ENCODE peak calls at places on chromosomes 12 and 14, in eight cellular contexts. D, N, C, O, H, T, Q and K are unnamed samples.

GRCh38 chr12:129966086-129966640 is 62.3 kb upstream of the TMEM132D start:
- DNase-seq in D (no peak), Q (peak), C (no peak), T (no peak), O (no peak), N (no peak), H (no peak), K (no peak)

GRCh38 chr14:87084908-87085307 is 908.1 kb downstream of the GALC start:
- DNase-seq in Q (no peak), D (no peak), O (no peak), N (no peak), H (no peak), C (no peak), T (no peak), K (no peak)

GRCh38 chr12:118164798-118165486 is 29.0 kb downstream of the PEBP1 start:
- DNase-seq in O (no peak), T (peak), N (no peak), D (no peak), H (peak), Q (no peak), C (peak), K (peak)

GRCh38 chr12:54526800-54527630 is 22.4 kb upstream of the PDE1B start:
- DNase-seq in D (peak), C (peak), O (peak), H (peak), Q (peak), N (no peak), T (peak), K (peak)

GRCh38 chr14:93369393-93370266 is 22.6 kb downstream of the COX8C start:
- DNase-seq in D (no peak), T (no peak), C (no peak), O (no peak), N (peak), H (no peak), Q (no peak), K (no peak)

GRCh38 chr12:14473707-14474287 is 93.9 kb downstream of the PLBD1 start:
- DNase-seq in O (no peak), H (peak), C (no peak), D (no peak), N (no peak), Q (no peak), T (peak), K (no peak)

GRCh38 chr12:47547077-47547476 is 158.8 kb downstream of the RPAP3 start:
- DNase-seq in T (no peak), N (no peak), Q (no peak), C (no peak), D (no peak), H (peak), O (no peak), K (peak)

GRCh38 chr14:73290279-73290678 is 53.0 kb downstream of the PAPLN start:
- DNase-seq in Q (no peak), D (no peak), N (no peak), O (no peak), H (peak), T (no peak), C (no peak), K (no peak)

GRCh38 chr14:105315211-105315721 is 718 bp downstream of the PACS2 start:
- DNase-seq in O (peak), H (no peak), T (peak), C (peak), N (peak), Q (no peak), D (no peak), K (no peak)

GRCh38 chr12:124906606-124907261 is 7.7 kb downstream of the UBC start:
- DNase-seq in O (peak), Q (no peak), T (peak), H (peak), N (peak), D (peak), C (peak), K (no peak)

GRCh38 chr14:68060198-68060597 is 240.6 kb downstream of the RAD51B start:
- DNase-seq in O (no peak), D (no peak), N (no peak), H (no peak), T (no peak), Q (no peak), C (no peak), K (no peak)

GRCh38 chr12:58310828-58311273 is 369.5 kb downstream of the ATP23 start:
- DNase-seq in D (no peak), C (peak), T (peak), H (peak), Q (no peak), N (no peak), O (no peak), K (peak)

GRCh38 chr14:74902941-74903705 is 19.9 kb downstream of the RPS6KL1 start:
- DNase-seq in T (no peak), D (no peak), O (no peak), C (no peak), Q (no peak), N (no peak), H (no peak), K (no peak)

GRCh38 chr14:69667938-69668336 is 56.5 kb downstream of the SUSD6 start:
- DNase-seq in D (no peak), O (no peak), H (no peak), N (peak), T (no peak), Q (no peak), C (no peak), K (no peak)

GRCh38 chr14:69685217-69685616 is 73.8 kb downstream of the SUSD6 start:
- DNase-seq in T (no peak), N (no peak), D (no peak), H (peak), C (no peak), Q (no peak), O (no peak), K (no peak)

GRCh38 chr14:23604675-23605170 is 26.1 kb upstream of the JPH4 start:
- DNase-seq in D (no peak), H (no peak), N (no peak), O (no peak), C (no peak), T (no peak), Q (no peak), K (no peak)

GRCh38 chr12:119456824-119457223 is 122.3 kb downstream of the CCDC60 start:
- DNase-seq in D (no peak), T (no peak), C (no peak), O (no peak), Q (no peak), N (no peak), H (no peak), K (no peak)

GRCh38 chr12:94603434-94604068 is 46.8 kb downstream of the TMCC3 start:
- DNase-seq in H (no peak), C (peak), N (peak), T (peak), D (no peak), O (peak), Q (no peak), K (no peak)

GRCh38 chr12:54134395-54134794 is 54.4 kb downstream of the SMUG1 start:
- DNase-seq in O (no peak), Q (no peak), T (no peak), H (no peak), D (no peak), N (no peak), C (no peak), K (no peak)

GRCh38 chr12:13223941-13224340 is 27.4 kb downstream of the EMP1 start:
- DNase-seq in Q (no peak), C (no peak), T (no peak), D (no peak), H (peak), N (no peak), O (no peak), K (no peak)

GRCh38 chr12:13229504-13229903 is 33.0 kb downstream of the EMP1 start:
- DNase-seq in H (no peak), T (no peak), C (no peak), D (no peak), Q (no peak), N (no peak), O (no peak), K (no peak)

GRCh38 chr12:13227191-13227590 is 30.7 kb downstream of the EMP1 start:
- DNase-seq in H (no peak), O (no peak), T (no peak), Q (no peak), D (no peak), N (no peak), C (no peak), K (no peak)

GRCh38 chr12:13230500-13230899 is 34.0 kb downstream of the EMP1 start:
- DNase-seq in H (no peak), D (peak), C (no peak), Q (no peak), N (no peak), O (no peak), T (no peak), K (no peak)

DNA sequence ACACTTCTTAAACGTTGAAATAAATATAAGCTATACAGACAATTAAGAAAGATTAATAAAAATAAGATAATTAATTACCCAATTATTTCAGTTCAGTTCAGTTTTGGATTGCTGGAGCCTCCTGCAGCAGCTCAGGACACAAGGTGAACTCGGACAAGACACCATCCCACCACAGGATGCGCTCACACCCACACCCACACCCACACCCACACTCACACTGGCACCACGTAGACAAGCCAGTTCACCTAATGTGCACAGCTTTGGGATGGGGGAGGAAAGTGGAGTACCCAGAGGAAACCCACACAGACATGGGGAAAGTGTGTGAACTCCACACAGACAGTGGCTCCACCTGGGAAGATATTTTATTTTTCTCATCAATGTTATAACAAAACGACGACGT is 32.1 kb downstream of the EMP1 start:
- DNase-seq in D (no peak), Q (no peak), N (no peak), C (no peak), H (no peak), O (no peak), T (no peak), K (no peak)
- TF ChIP-seq POLR2A in D (no peak), Q (no peak), N (no peak), C (no peak), H (no peak), O (no peak), T (no peak), K (no peak)

GRCh38 chr12:56661560-56661959 is 15.8 kb upstream of the ATP5F1B start:
- DNase-seq in Q (no peak), C (no peak), O (no peak), N (no peak), D (no peak), H (no peak), T (no peak), K (no peak)

GRCh38 chr12:56658921-56659320 is 13.1 kb upstream of the ATP5F1B start:
- DNase-seq in H (no peak), N (no peak), O (no peak), C (no peak), D (no peak), Q (no peak), T (no peak), K (no peak)

GRCh38 chr12:56657416-56658379 is 11.9 kb upstream of the ATP5F1B start:
- DNase-seq in N (no peak), T (no peak), Q (no peak), O (no peak), C (no peak), H (no peak), D (no peak), K (no peak)

DNA sequence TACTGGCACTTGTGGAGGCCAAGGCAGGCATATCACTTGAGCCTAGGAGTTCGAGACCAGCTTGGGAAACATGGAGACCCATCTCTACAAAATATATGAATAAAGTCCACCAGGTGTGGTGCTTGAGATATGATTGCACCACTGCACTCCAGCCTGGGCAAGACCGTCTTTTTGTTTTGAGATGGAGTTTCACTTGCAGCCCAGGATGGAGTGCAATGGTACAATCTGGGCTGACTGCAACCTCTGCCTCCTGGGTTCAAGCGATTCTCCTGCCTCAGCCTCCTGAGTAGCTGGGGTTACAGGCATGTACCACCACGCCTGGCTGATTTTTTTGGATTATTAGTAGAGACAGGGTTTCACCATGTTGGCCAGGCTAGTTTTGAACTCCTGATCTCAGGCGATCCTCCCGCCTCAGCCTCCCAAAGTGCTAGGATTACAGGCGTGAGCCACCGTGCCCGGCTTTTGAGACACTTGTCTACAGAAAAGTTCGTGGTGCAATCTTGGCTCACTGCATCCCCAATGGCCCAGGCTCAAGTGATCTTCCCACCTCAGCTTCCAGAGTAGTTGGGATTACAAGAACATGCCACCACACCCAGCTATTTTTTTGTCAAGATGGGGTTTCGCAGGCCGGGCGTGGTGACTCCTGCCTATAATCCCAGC is 16.3 kb upstream of the ATP5F1B start:
- DNase-seq in Q (no peak), O (no peak), T (no peak), D (no peak), C (no peak), N (no peak), H (no peak), K (no peak)
- TF ChIP-seq POLR2A in Q (peak), O (no peak), T (no peak), D (no peak), C (no peak), N (no peak), H (no peak), K (no peak)

DNA sequence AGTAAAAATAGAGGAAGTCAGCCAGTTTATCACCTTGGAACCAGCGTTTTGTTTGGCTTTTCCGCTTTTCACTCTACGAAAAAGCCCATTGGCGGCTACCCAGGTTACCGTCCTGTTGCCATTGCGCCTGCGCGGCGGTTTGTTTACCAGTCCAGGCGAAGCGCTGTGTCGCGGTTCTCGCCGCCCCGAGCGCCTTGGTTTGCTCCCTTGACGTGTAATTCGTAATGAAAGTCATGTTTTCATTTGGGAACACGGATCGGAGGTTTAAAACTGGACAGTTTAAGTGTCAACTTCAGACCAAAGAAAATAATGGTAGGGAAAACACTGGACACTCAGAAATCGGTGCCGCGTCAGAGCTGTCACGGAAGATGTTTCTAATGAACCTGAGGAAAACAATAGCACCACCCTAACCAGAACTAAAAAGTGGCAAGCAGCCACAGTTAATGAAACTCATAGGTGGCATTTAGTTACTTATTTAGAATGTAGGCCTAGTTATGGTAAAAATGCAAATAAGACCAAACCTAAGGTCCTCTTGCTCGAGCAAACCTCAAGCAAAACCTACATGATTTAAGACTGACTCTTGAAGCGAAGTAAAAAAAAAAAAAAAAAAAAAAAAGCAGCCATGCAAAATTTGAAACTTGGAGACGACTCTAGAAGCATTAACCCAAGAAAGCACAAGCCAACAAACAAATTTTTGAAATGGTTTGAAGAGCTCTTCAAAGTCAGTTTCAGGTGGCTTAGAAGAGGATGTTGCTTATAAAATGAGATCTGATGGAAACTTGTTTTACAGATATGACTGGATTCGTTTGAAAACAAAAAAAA is 790 bp upstream of the GPR19 start:
- DNase-seq in Q (no peak), T (peak), H (peak), N (peak), C (peak), O (peak), D (peak), K (peak)
- TF ChIP-seq POLR2A in Q (no peak), T (peak), H (peak), N (peak), C (peak), O (peak), D (peak), K (peak)

GRCh38 chr12:120496353-120497340 is 734 bp downstream of the DYNLL1 start:
- DNase-seq in C (peak), H (peak), O (peak), D (peak), T (no peak), N (peak), Q (no peak), K (no peak)

GRCh38 chr12:120497524-120498150 is 1.7 kb downstream of the DYNLL1 start:
- DNase-seq in N (no peak), O (no peak), T (no peak), D (no peak), C (no peak), H (peak), Q (no peak), K (no peak)

GRCh38 chr12:120495723-120496352 is at the start of gene DYNLL1:
- DNase-seq in O (peak), N (peak), Q (peak), H (peak), C (peak), T (peak), D (peak), K (peak)

GRCh38 chr12:120500577-120500976 is 4.7 kb downstream of the DYNLL1 start:
- DNase-seq in O (no peak), D (no peak), N (no peak), T (no peak), C (no peak), Q (no peak), H (peak), K (no peak)

GRCh38 chr12:120498870-120499515 is 3.1 kb downstream of the DYNLL1 start:
- DNase-seq in Q (no peak), D (no peak), T (no peak), H (no peak), N (no peak), O (no peak), C (no peak), K (no peak)
- TF ChIP-seq POLR2A in Q (no peak), D (no peak), T (no peak), H (no peak), N (no peak), O (no peak), C (no peak), K (no peak)